ENCODE peak calls at places on chromosomes 1 and 21, in ten cellular contexts. P is A172; M is amniotic stem cell; X is GM10248; U is C1 segment of cervical spinal cord; B is endothelial cell; V is astrocyte; I is AG04449; N is CD4-positive, alpha-beta T cell; Q is hypothalamus. W is an unnamed sample.
A peak's percentile ranks its signal among the peaks of the same experiment; 100 is the strongest.

GRCh38 chr1:10651377-10651776 is 145.1 kb downstream of the CASZ1 start:
- DNase-seq in P (peak; percentile 10), M (no peak), X (no peak), U (no peak), B (peak; percentile 37), V (no peak), I (no peak), N (no peak), Q (no peak), W (no peak)

GRCh38 chr1:237562247-237562823 is 328.4 kb downstream of the ZP4 start:
- DNase-seq in P (peak; percentile 73), M (peak; percentile 74), X (peak; percentile 27), U (no peak), B (no peak), V (peak; percentile 37), I (peak; percentile 19), N (no peak), Q (no peak), W (no peak)

GRCh38 chr1:159266832-159267231 is 35.3 kb upstream of the FCER1A start:
- DNase-seq in P (no peak), M (no peak), X (no peak), U (no peak), B (no peak), V (no peak), I (no peak), N (no peak), Q (no peak), W (no peak)

GRCh38 chr21:44785620-44786344 is 15.8 kb downstream of the UBE2G2 start:
- DNase-seq in P (peak; percentile 24), M (no peak), X (no peak), U (no peak), B (no peak), V (peak; percentile 70), I (peak; percentile 40), N (no peak), Q (no peak), W (peak; percentile 47)

GRCh38 chr21:32753818-32754610 is 17.5 kb downstream of the PAXBP1 start:
- DNase-seq in P (no peak), M (no peak), X (no peak), U (no peak), B (no peak), V (no peak), I (no peak), N (no peak), Q (no peak), W (no peak)

GRCh38 chr1:1293618-1294249 is 13.5 kb downstream of the SCNN1D start:
- DNase-seq in P (no peak), M (no peak), X (no peak), U (no peak), B (no peak), V (no peak), I (no peak), N (no peak), Q (no peak), W (no peak)

GRCh38 chr1:180912211-180912800 is 391 bp upstream of the KIAA1614 start:
- DNase-seq in P (peak; percentile 33), M (no peak), X (no peak), U (no peak), B (peak; percentile 36), V (peak; percentile 40), I (no peak), N (no peak), Q (no peak), W (no peak)

GRCh38 chr1:1306661-1307260 is 969 bp downstream of the ACAP3 start:
- DNase-seq in P (no peak), M (no peak), X (no peak), U (no peak), B (no peak), V (no peak), I (no peak), N (no peak), Q (no peak), W (no peak)

GRCh38 chr1:198620951-198621824 is 17.7 kb upstream of the PTPRC start:
- DNase-seq in P (no peak), M (no peak), X (peak; percentile 27), U (no peak), B (no peak), V (no peak), I (no peak), N (peak; percentile 45), Q (no peak), W (no peak)

GRCh38 chr21:46581780-46582307 is 23.0 kb downstream of the S100B start:
- DNase-seq in P (no peak), M (no peak), X (no peak), U (no peak), B (no peak), V (no peak), I (no peak), N (no peak), Q (no peak), W (no peak)

GRCh38 chr1:156813750-156814570 is 2.7 kb downstream of the SH2D2A start:
- DNase-seq in P (no peak), M (no peak), X (peak; percentile 82), U (no peak), B (peak; percentile 64), V (peak; percentile 40), I (no peak), N (peak; percentile 52), Q (no peak), W (no peak)

GRCh38 chr1:208238710-208239517 is 5.3 kb downstream of the PLXNA2 start:
- DNase-seq in P (peak; percentile 70), M (peak; percentile 59), X (peak; percentile 61), U (no peak), B (peak; percentile 49), V (peak; percentile 25), I (no peak), N (no peak), Q (no peak), W (no peak)

GRCh38 chr1:49102752-49103151 is 326.1 kb upstream of the BEND5 start:
- DNase-seq in P (peak; percentile 51), M (peak; percentile 29), X (no peak), U (no peak), B (no peak), V (peak; percentile 97), I (peak; percentile 80), N (no peak), Q (no peak), W (no peak)

GRCh38 chr1:52238474-52238873 is 96.6 kb downstream of the ZFYVE9 start:
- DNase-seq in P (peak; percentile 50), M (no peak), X (no peak), U (no peak), B (no peak), V (peak; percentile 70), I (peak; percentile 21), N (no peak), Q (no peak), W (no peak)

GRCh38 chr1:203663294-203663693 is 36.7 kb downstream of the ATP2B4 start:
- DNase-seq in P (peak; percentile 99), M (peak; percentile 59), X (no peak), U (no peak), B (no peak), V (peak; percentile 99), I (peak; percentile 82), N (no peak), Q (no peak), W (no peak)

GRCh38 chr1:111587509-111588174 is 31.9 kb upstream of the RAP1A start:
- DNase-seq in P (no peak), M (no peak), X (no peak), U (no peak), B (no peak), V (peak; percentile 35), I (no peak), N (no peak), Q (no peak), W (no peak)

GRCh38 chr21:42019101-42019605 is 9.0 kb upstream of the ZBTB21 start:
- DNase-seq in P (no peak), M (no peak), X (no peak), U (no peak), B (no peak), V (no peak), I (no peak), N (no peak), Q (no peak), W (no peak)

GRCh38 chr21:34670220-34670961 is 1.6 kb downstream of the CLIC6 start:
- DNase-seq in P (no peak), M (no peak), X (peak; percentile 59), U (no peak), B (peak; percentile 29), V (no peak), I (no peak), N (no peak), Q (no peak), W (no peak)

GRCh38 chr1:23367451-23367790 is 2.2 kb downstream of the ZNF436 start:
- DNase-seq in P (no peak), M (no peak), X (no peak), U (no peak), B (no peak), V (no peak), I (no peak), N (no peak), Q (no peak), W (no peak)

GRCh38 chr1:15966081-15966955 is 9.6 kb downstream of the ZBTB17 start:
- DNase-seq in P (no peak), M (no peak), X (peak; percentile 83), U (no peak), B (no peak), V (peak; percentile 34), I (no peak), N (peak; percentile 25), Q (peak; percentile 21), W (no peak)

GRCh38 chr21:38295997-38296764 is 39.4 kb downstream of the KCNJ15 start:
- DNase-seq in P (peak; percentile 25), M (no peak), X (no peak), U (no peak), B (peak; percentile 15), V (no peak), I (no peak), N (no peak), Q (no peak), W (no peak)

GRCh38 chr1:21818661-21819060 is 6.6 kb downstream of the LDLRAD2 start:
- DNase-seq in P (no peak), M (no peak), X (peak; percentile 86), U (no peak), B (peak; percentile 58), V (no peak), I (no peak), N (no peak), Q (no peak), W (no peak)

GRCh38 chr1:36753451-36753850 is 270.7 kb upstream of the CSF3R start:
- DNase-seq in P (no peak), M (no peak), X (no peak), U (no peak), B (no peak), V (no peak), I (no peak), N (no peak), Q (no peak), W (no peak)

GRCh38 chr1:245575710-245576109 is 420.9 kb downstream of the KIF26B start:
- DNase-seq in P (no peak), M (no peak), X (no peak), U (no peak), B (no peak), V (no peak), I (no peak), N (no peak), Q (no peak), W (no peak)

GRCh38 chr1:231576804-231577718 is 48.6 kb downstream of the TSNAX start:
- DNase-seq in P (no peak), M (no peak), X (no peak), U (no peak), B (no peak), V (no peak), I (no peak), N (no peak), Q (no peak), W (no peak)

GRCh38 chr1:196355206-196355786 is 252.9 kb downstream of the KCNT2 start:
- DNase-seq in P (peak; percentile 21), M (no peak), X (no peak), U (no peak), B (peak; percentile 8), V (peak; percentile 8), I (no peak), N (no peak), Q (no peak), W (no peak)

GRCh38 chr1:201756411-201756810 is 72.5 kb upstream of the IPO9 start:
- DNase-seq in P (peak; percentile 67), M (peak; percentile 64), X (no peak), U (no peak), B (no peak), V (peak; percentile 80), I (no peak), N (no peak), Q (no peak), W (no peak)

GRCh38 chr1:73044241-73044640 is 761.9 kb upstream of the NEGR1 start:
- DNase-seq in P (no peak), M (no peak), X (no peak), U (no peak), B (no peak), V (no peak), I (no peak), N (no peak), Q (no peak), W (no peak)